ENCODE peak calls at places on chromosomes 7 and 10, in six cellular contexts. Y is A549, P is K562, S is H1, Z is sigmoid colon, L is HepG2. H is an unnamed sample.

GRCh38 chr7:106284516-106285050 is at the start of gene NAMPT:
- DNase-seq in L (no peak), Y (no peak), P (peak; percentile 79), S (peak; percentile 86), Z (peak; percentile 82), H (peak; percentile 95)

GRCh38 chr10:96283351-96283750 is 12.0 kb upstream of the BLNK start:
- DNase-seq in Z (no peak), S (no peak), P (no peak), Y (no peak), L (no peak), H (no peak)

GRCh38 chr7:135729230-135729629 is 1.2 kb upstream of the SLC13A4 start:
- DNase-seq in Z (no peak), S (no peak), P (no peak), L (no peak), Y (no peak), H (no peak)

GRCh38 chr7:142898377-142899235 is 13.1 kb upstream of the TRPV6 start:
- DNase-seq in Y (no peak), S (peak; percentile 17), P (no peak), L (no peak), Z (no peak), H (no peak)

GRCh38 chr10:30002438-30003266 is 56.7 kb downstream of the JCAD start:
- DNase-seq in Z (peak; percentile 91), P (peak; percentile 40), S (peak; percentile 83), Y (peak; percentile 76), L (peak; percentile 65), H (no peak)

GRCh38 chr7:40717242-40717641 is 582.4 kb downstream of the SUGCT start:
- DNase-seq in S (peak; percentile 73), Z (no peak), Y (peak; percentile 12), L (peak; percentile 25), P (no peak), H (peak; percentile 30)

GRCh38 chr10:91493313-91493712 is 83.2 kb downstream of the HECTD2 start:
- DNase-seq in S (no peak), L (peak; percentile 41), Z (no peak), Y (peak; percentile 15), P (no peak), H (no peak)

GRCh38 chr7:32049599-32049998 is 20.6 kb downstream of the PDE1C start:
- DNase-seq in S (no peak), P (no peak), Y (no peak), Z (no peak), L (no peak), H (no peak)

GRCh38 chr7:143351060-143351459 is 11.5 kb downstream of the FAM131B start:
- DNase-seq in Y (no peak), Z (no peak), L (no peak), P (no peak), S (no peak), H (no peak)

GRCh38 chr10:28768227-28768626 is 90.9 kb downstream of the BAMBI start:
- DNase-seq in Z (no peak), L (no peak), S (peak; percentile 31), Y (no peak), P (no peak), H (no peak)

GRCh38 chr10:100373298-100374136 is 26.5 kb downstream of the SCD start:
- DNase-seq in L (peak; percentile 99), Z (peak; percentile 99), S (peak; percentile 91), P (peak; percentile 91), Y (peak; percentile 99), H (peak; percentile 100)

GRCh38 chr7:36349626-36350025 is 40.0 kb upstream of the ANLN start:
- DNase-seq in L (no peak), S (no peak), Y (no peak), Z (no peak), P (no peak), H (no peak)

GRCh38 chr7:56175086-56175760 is 59.0 kb upstream of the NUPR2 start:
- DNase-seq in L (no peak), Y (no peak), S (no peak), Z (peak; percentile 68), P (peak; percentile 36), H (no peak)

GRCh38 chr10:93718937-93719725 is 16.7 kb upstream of the FRA10AC1 start:
- DNase-seq in Y (no peak), S (no peak), Z (no peak), L (no peak), P (no peak), H (no peak)

GRCh38 chr10:111546216-111546615 is 469.4 kb downstream of the ADRA2A start:
- DNase-seq in S (no peak), P (no peak), Z (no peak), Y (no peak), L (no peak), H (no peak)

GRCh38 chr7:41809487-41810257 is 106.8 kb upstream of the INHBA start:
- DNase-seq in Z (no peak), P (no peak), Y (no peak), S (no peak), L (no peak), H (no peak)

GRCh38 chr10:15106352-15107013 is 9.3 kb downstream of the RPP38 start:
- DNase-seq in L (peak; percentile 66), Z (no peak), P (peak; percentile 64), S (peak; percentile 87), Y (peak; percentile 69), H (peak; percentile 83)

GRCh38 chr10:58019863-58020537 is 247.7 kb downstream of the IPMK start:
- DNase-seq in L (no peak), S (no peak), Y (no peak), P (no peak), Z (no peak), H (no peak)

GRCh38 chr10:74223755-74224530 is 72.9 kb downstream of the ADK start:
- DNase-seq in S (no peak), P (no peak), Y (peak; percentile 64), Z (no peak), L (no peak), H (no peak)

DNA sequence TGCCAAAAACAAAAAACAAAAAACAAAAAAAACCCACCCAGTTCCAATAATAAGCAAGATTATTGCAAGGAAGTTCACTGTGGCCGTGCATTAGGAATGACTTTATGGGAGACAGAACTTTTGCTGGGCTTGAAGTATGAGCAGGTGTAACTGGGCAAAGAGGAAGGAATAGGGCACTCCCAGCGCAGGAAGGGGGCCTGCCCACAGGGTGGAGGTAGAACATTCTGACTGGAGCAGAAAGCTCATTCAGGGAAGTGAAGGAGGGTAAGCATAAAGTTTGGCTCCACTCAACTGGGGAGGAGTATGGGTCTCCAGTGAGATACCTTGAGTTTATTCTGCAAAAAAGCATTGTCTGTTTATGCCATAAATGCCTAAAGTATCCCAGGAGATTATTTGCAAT is 42.1 kb upstream of the WIPF3 start:
- DNase-seq in S (peak; percentile 58), Y (no peak), L (no peak), P (no peak), Z (no peak), H (no peak)
- TF ChIP-seq CTCF in S (peak; percentile 73), Y (no peak), L (peak; percentile 27), P (peak; percentile 61), Z (no peak), H (no peak)

DNA sequence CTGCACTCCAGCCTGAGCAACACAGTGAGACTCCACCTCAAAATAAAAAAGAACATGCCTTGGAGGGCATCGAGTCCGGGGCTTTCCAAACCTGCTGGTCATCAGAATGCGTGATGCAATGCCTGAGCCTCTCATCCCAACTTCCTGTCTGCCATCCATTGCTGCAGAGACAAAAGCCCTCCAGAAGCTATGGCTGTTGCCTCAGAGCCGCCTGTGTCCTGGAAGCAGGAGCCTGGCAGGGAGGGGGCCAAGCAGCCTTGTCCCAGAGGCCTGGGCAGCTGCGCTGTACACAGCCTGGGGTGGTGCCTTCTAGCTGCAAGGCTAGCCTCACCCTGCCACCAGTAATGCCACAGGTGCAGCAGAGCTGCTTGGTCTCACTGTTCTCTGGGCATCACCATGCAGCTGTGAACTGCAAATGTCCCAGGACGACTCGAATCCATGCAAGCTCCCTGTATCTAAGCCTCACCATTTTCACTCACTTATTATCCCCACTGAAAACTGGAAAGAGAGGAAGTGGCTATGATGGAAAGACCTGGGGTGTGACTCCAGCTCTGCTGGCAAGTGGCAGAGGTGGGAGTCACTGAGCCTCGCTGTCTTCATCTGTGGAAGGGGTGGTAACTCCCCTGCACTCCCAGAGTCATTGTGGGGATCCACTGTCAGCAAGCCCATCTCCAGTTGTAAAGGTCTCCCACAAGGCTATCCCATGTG is 7.0 kb downstream of the ALOX5 start:
- DNase-seq in Z (no peak), S (no peak), L (no peak), Y (no peak), P (no peak), H (peak; percentile 72)
- H3K27ac ChIP-seq in Z (peak overlapping the region; percentile 36), S (no peak overlapping the region), L (no peak overlapping the region), Y (no peak overlapping the region), P (no peak overlapping the region), H (peak overlapping the region; percentile 53)

DNA sequence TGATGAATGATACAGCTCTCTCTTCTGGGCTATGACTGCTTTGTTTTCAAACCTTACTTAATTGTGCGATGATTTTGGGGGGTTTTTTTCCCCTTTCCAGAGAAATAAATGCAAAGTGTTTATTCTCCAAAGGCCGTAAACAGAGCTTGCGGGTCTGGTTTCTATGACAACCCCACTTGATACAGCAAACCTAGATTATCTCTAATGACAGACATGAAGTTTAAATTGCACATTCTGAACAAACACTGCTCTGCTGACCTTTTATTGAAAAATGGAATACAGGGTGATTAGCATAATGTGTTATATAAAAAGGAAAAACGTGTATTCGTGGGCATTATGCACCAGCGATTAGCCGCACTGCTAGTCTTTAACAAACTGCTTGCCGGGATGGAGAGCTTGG is 78.3 kb upstream of the NANOS1 start:
- DNase-seq in S (no peak), Z (no peak), Y (no peak), L (no peak), P (no peak), H (no peak)
- TF ChIP-seq EP300 in S (no peak), Z (no peak), Y (no peak), L (no peak), P (no peak), H (no peak)

DNA sequence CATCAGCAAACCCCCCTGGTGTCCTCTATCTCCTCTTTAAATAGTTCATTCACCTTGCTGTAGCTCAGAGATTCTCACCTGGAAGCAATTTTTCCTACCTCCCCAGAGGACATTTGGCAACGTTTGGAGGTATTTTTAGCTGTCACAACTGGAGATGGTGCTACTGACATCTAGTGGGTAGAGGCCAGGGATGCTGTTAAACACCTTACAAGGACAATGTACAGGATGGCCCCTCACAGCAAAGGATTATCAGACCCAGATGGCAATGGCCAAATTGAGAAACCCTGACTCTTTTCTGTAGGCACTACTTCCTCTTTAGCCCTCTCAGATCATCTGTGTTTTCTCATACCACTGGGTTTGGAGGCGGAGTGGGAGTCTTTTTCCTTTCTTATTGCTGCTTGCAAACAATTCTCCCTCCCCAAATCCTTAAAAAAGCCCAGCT is 13.2 kb upstream of the TRA2A start:
- DNase-seq in S (no peak), Y (no peak), L (peak; percentile 43), Z (no peak), P (no peak), H (no peak)
- TF ChIP-seq CTCF in S (peak; percentile 70), Y (peak; percentile 58), L (peak; percentile 81), Z (no peak), P (peak; percentile 74), H (no peak)

H was measured in upper lobe of left lung.